ENCODE peak calls at places on chromosome 6, in five cellular contexts. V, M, J, Z and N are unnamed samples.

GRCh38 chr6:159203304-159204005 is 34.3 kb downstream of the FNDC1 start:
- DNase-seq in Z (no peak), V (peak), J (no peak), M (no peak), N (peak)

GRCh38 chr6:140441256-140441655 is 1066.8 kb upstream of the CITED2 start:
- DNase-seq in V (peak), J (peak), Z (peak), M (no peak), N (peak)

GRCh38 chr6:32969685-32970412 is 1.5 kb downstream of the BRD2 start:
- DNase-seq in V (peak), Z (peak), M (peak), J (peak), N (peak)

GRCh38 chr6:157873735-157874344 is 50.8 kb downstream of the SNX9 start:
- DNase-seq in M (peak), J (peak), Z (peak), V (peak), N (peak)

GRCh38 chr6:89454300-89454699 is 21.3 kb downstream of the ANKRD6 start:
- DNase-seq in Z (no peak), M (no peak), J (no peak), V (no peak), N (peak)

GRCh38 chr6:127484207-127484858 is 25.1 kb upstream of the KIAA0408 start:
- DNase-seq in Z (no peak), M (no peak), V (peak), J (no peak), N (peak)

GRCh38 chr6:104928141-104928540 is 28.8 kb upstream of the LIN28B start:
- DNase-seq in J (no peak), M (no peak), Z (no peak), V (no peak), N (no peak)

GRCh38 chr6:24016857-24017256 is 109.2 kb upstream of the NRSN1 start:
- DNase-seq in J (no peak), M (no peak), Z (no peak), V (no peak), N (no peak)

GRCh38 chr6:99611148-99611547 is 4.5 kb downstream of the PRDM13 start:
- DNase-seq in V (no peak), M (no peak), J (no peak), Z (no peak), N (no peak)

GRCh38 chr6:102126488-102126887 is 733.0 kb downstream of the GRIK2 start:
- DNase-seq in V (no peak), J (no peak), Z (no peak), M (no peak), N (no peak)

GRCh38 chr6:80214436-80215022 is 108.1 kb downstream of the BCKDHB start:
- DNase-seq in J (peak), V (peak), M (no peak), Z (peak), N (peak)

GRCh38 chr6:38187285-38187684 is 367.8 kb downstream of the ZFAND3 start:
- DNase-seq in J (no peak), V (peak), Z (no peak), M (no peak), N (no peak)

GRCh38 chr6:128560966-128561365 is 40.6 kb upstream of the PTPRK start:
- DNase-seq in V (no peak), Z (no peak), J (no peak), M (no peak), N (no peak)